ENCODE peak calls at places on chromosomes 11 and 22, in six cellular contexts. Q, E, N, M, Y and H are unnamed samples.

GRCh38 chr11:19259487-19260345 is 19.0 kb upstream of the E2F8 start:
- DNase-seq in Q (peak), E (peak), N (peak), M (peak), Y (peak), H (peak)

GRCh38 chr11:27910186-27910941 is 197.6 kb downstream of the KIF18A start:
- DNase-seq in Q (no peak), E (peak), N (no peak), M (no peak), Y (no peak), H (no peak)

GRCh38 chr11:35304393-35304790 is 115.0 kb downstream of the SLC1A2 start:
- DNase-seq in Q (no peak), E (peak), N (no peak), M (no peak), Y (no peak), H (no peak)

GRCh38 chr22:17422736-17423343 is 53.6 kb downstream of the CECR2 start:
- DNase-seq in Q (no peak), E (no peak), N (no peak), M (no peak), Y (no peak), H (no peak)

GRCh38 chr11:75337195-75337654 is 14.2 kb downstream of the ARRB1 start:
- DNase-seq in Q (no peak), E (peak), N (peak), M (no peak), Y (no peak), H (no peak)

GRCh38 chr11:60917267-60917666 is 3.3 kb downstream of the TMEM109 start:
- DNase-seq in Q (no peak), E (no peak), N (no peak), M (no peak), Y (no peak), H (no peak)

GRCh38 chr11:62980133-62980760 is 4.5 kb downstream of the SLC22A6 start:
- DNase-seq in Q (no peak), E (peak), N (peak), M (no peak), Y (no peak), H (no peak)

GRCh38 chr22:45552580-45553332 is 50.1 kb downstream of the FBLN1 start:
- DNase-seq in Q (peak), E (peak), N (no peak), M (no peak), Y (no peak), H (no peak)

GRCh38 chr11:31702966-31703365 is 108.2 kb downstream of the PAX6 start:
- DNase-seq in Q (no peak), E (peak), N (no peak), M (no peak), Y (no peak), H (no peak)

GRCh38 chr11:79019981-79020380 is 420.8 kb downstream of the TENM4 start:
- DNase-seq in Q (no peak), E (no peak), N (no peak), M (no peak), Y (no peak), H (no peak)

GRCh38 chr11:75924966-75925784 is 110.2 kb downstream of the UVRAG start:
- DNase-seq in Q (no peak), E (no peak), N (no peak), M (no peak), Y (no peak), H (no peak)

GRCh38 chr22:16781764-16782329 is 43.4 kb downstream of the XKR3 start:
- DNase-seq in Q (no peak), E (no peak), N (no peak), M (no peak), Y (no peak), H (no peak)

GRCh38 chr11:77470504-77470903 is 3.4 kb downstream of the PAK1 start:
- DNase-seq in Q (no peak), E (no peak), N (no peak), M (no peak), Y (no peak), H (no peak)

GRCh38 chr11:36757122-36757521 is 159.1 kb upstream of the RAG2 start:
- DNase-seq in Q (no peak), E (no peak), N (no peak), M (no peak), Y (no peak), H (no peak)

GRCh38 chr22:49767355-49768062 is 60.2 kb downstream of the BRD1 start:
- DNase-seq in Q (no peak), E (peak), N (peak), M (no peak), Y (peak), H (no peak)

GRCh38 chr22:20125201-20126174 is 6.1 kb upstream of the ZDHHC8 start:
- DNase-seq in Q (no peak), E (no peak), N (no peak), M (no peak), Y (no peak), H (no peak)

GRCh38 chr22:41908409-41909289 is 6.2 kb downstream of the SHISA8 start:
- DNase-seq in Q (no peak), E (no peak), N (no peak), M (no peak), Y (peak), H (no peak)

GRCh38 chr11:13880719-13881118 is 81.8 kb upstream of the SPON1 start:
- DNase-seq in Q (no peak), E (no peak), N (no peak), M (no peak), Y (no peak), H (no peak)

GRCh38 chr11:128116447-128117240 is 470.7 kb downstream of the ETS1 start:
- DNase-seq in Q (no peak), E (no peak), N (peak), M (no peak), Y (peak), H (no peak)

GRCh38 chr11:8390851-8391612 is 127.4 kb upstream of the LMO1 start:
- DNase-seq in Q (no peak), E (no peak), N (no peak), M (no peak), Y (peak), H (no peak)

GRCh38 chr11:77592727-77593126 is 3.0 kb downstream of the AQP11 start:
- DNase-seq in Q (no peak), E (no peak), N (no peak), M (no peak), Y (no peak), H (no peak)

GRCh38 chr22:35533365-35534029 is 7.1 kb upstream of the RASD2 start:
- DNase-seq in Q (no peak), E (no peak), N (no peak), M (no peak), Y (no peak), H (no peak)

GRCh38 chr11:66371627-66372415 is at the start of gene SLC29A2:
- DNase-seq in Q (no peak), E (no peak), N (peak), M (peak), Y (peak), H (peak)

GRCh38 chr22:44293034-44293433 is 19.7 kb downstream of the SHISAL1 start:
- DNase-seq in Q (no peak), E (no peak), N (no peak), M (no peak), Y (no peak), H (no peak)

GRCh38 chr11:20097319-20098221 is 62.7 kb downstream of the DBX1 start:
- DNase-seq in Q (no peak), E (peak), N (no peak), M (no peak), Y (no peak), H (no peak)

GRCh38 chr11:82465481-82465880 is 268.2 kb downstream of the FAM181B start:
- DNase-seq in Q (no peak), E (no peak), N (no peak), M (no peak), Y (no peak), H (no peak)

GRCh38 chr11:10378362-10378761 is 73.5 kb downstream of the ADM start:
- DNase-seq in Q (no peak), E (no peak), N (no peak), M (no peak), Y (no peak), H (no peak)

GRCh38 chr11:18330921-18331320 is 8.6 kb downstream of the GTF2H1 start:
- DNase-seq in Q (no peak), E (no peak), N (no peak), M (no peak), Y (no peak), H (no peak)

GRCh38 chr11:116232364-116232801 is 540.4 kb downstream of the BUD13 start:
- DNase-seq in Q (no peak), E (no peak), N (peak), M (no peak), Y (no peak), H (no peak)

GRCh38 chr11:75495749-75496641 is 29.7 kb downstream of the GDPD5 start:
- DNase-seq in Q (no peak), E (no peak), N (no peak), M (no peak), Y (peak), H (no peak)

GRCh38 chr11:24903555-24903954 is 406.7 kb downstream of the LUZP2 start:
- DNase-seq in Q (no peak), E (no peak), N (no peak), M (no peak), Y (no peak), H (no peak)

GRCh38 chr11:15819679-15820286 is 536.6 kb downstream of the SOX6 start:
- DNase-seq in Q (no peak), E (peak), N (peak), M (peak), Y (peak), H (peak)

GRCh38 chr11:92190535-92191206 is 33.9 kb upstream of the FAT3 start:
- DNase-seq in Q (no peak), E (no peak), N (no peak), M (no peak), Y (no peak), H (no peak)

GRCh38 chr11:8828580-8829358 is 82.2 kb upstream of the AKIP1 start:
- DNase-seq in Q (no peak), E (peak), N (no peak), M (no peak), Y (no peak), H (no peak)

GRCh38 chr11:17807034-17807433 is 72.5 kb downstream of the KCNC1 start:
- DNase-seq in Q (no peak), E (no peak), N (no peak), M (no peak), Y (no peak), H (no peak)

GRCh38 chr11:124310746-124311145 is 3.0 kb downstream of the OR8D1 start:
- DNase-seq in Q (no peak), E (no peak), N (no peak), M (no peak), Y (no peak), H (no peak)

GRCh38 chr11:113114452-113115027 is 153.3 kb downstream of the NCAM1 start:
- DNase-seq in Q (no peak), E (peak), N (peak), M (peak), Y (peak), H (peak)

GRCh38 chr22:17672417-17672991 is 33.9 kb downstream of the BCL2L13 start:
- DNase-seq in Q (no peak), E (no peak), N (no peak), M (no peak), Y (no peak), H (no peak)

GRCh38 chr11:117354550-117354949 is 26.9 kb downstream of the CEP164 start:
- DNase-seq in Q (no peak), E (no peak), N (no peak), M (no peak), Y (no peak), H (no peak)
- TF ChIP-seq CTCF in Q (no peak), E (no peak), N (no peak), M (no peak), Y (no peak), H (no peak)

DNA sequence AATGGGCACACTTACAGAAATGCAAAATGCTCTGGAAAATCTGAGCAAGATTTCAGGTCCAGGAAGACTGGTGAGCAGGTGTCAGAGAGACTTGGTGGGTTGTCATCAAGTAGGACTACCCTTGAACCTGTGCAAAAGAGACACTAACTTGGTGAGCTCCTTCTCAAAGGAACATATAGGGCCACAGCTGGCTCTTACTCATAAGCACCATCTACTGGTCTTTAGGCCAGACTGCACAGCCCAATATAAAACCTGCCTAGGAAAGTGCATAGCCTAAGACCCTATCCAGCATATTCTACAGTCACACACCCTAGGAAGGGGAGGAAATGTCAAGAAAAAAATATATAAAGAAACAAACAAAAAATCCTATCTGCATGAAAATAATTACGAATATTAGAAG is 18.2 kb upstream of the OR10W1 start:
- DNase-seq in Q (peak), E (peak), N (peak), M (no peak), Y (no peak), H (no peak)
- TF ChIP-seq CTCF in Q (peak), E (peak), N (peak), M (peak), Y (peak), H (peak)

GRCh38 chr22:38014083-38014482 is 29.7 kb upstream of the SOX10 start:
- DNase-seq in Q (no peak), E (no peak), N (no peak), M (no peak), Y (no peak), H (no peak)

GRCh38 chr22:38018938-38019827 is 34.8 kb upstream of the SOX10 start:
- DNase-seq in Q (no peak), E (no peak), N (no peak), M (no peak), Y (no peak), H (no peak)

GRCh38 chr22:38016182-38017078 is 32.1 kb upstream of the SOX10 start:
- DNase-seq in Q (no peak), E (no peak), N (peak), M (peak), Y (no peak), H (no peak)

GRCh38 chr22:38017939-38018885 is 33.9 kb upstream of the SOX10 start:
- DNase-seq in Q (no peak), E (no peak), N (no peak), M (no peak), Y (no peak), H (no peak)

GRCh38 chr22:38017272-38017920 is 33.0 kb upstream of the SOX10 start:
- DNase-seq in Q (no peak), E (peak), N (peak), M (no peak), Y (no peak), H (no peak)
- TF ChIP-seq CTCF in Q (no peak), E (no peak), N (no peak), M (no peak), Y (peak), H (no peak)

DNA sequence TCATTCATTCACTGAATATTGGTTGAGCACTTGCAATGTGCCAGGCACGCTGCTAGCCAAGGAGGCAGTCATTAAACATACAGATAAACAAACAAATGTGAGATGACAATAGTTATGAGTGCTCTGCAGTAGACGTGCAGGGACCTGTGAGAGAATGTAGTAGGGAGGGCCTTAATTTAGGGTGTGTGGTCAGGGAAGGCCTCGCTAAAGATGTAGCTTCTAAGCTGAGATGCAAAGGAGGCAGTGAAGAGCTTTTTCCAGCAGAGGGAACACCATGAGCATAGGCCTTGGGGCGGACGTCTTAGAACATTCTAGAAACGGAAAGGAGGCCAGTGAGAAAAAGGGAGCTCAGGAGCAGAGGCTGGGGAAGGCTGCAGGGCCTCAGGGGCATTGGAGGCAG is 789 bp upstream of the NCF4 start:
- DNase-seq in Q (no peak), E (no peak), N (no peak), M (no peak), Y (no peak), H (no peak)
- TF ChIP-seq CTCF in Q (no peak), E (no peak), N (no peak), M (no peak), Y (no peak), H (no peak)

GRCh38 chr11:32884770-32885384 is 7.7 kb upstream of the QSER1 start:
- DNase-seq in Q (no peak), E (peak), N (peak), M (no peak), Y (no peak), H (no peak)
- TF ChIP-seq CTCF in Q (peak), E (peak), N (peak), M (peak), Y (peak), H (peak)